ENCODE peak calls at places on chromosomes 12 and 14, in seven cellular contexts. E is IMR-90, I is thyroid gland, X is tibial nerve, S is transverse colon, H is uterus, F is breast epithelium. W is an unnamed sample.

GRCh38 chr12:26124491-26125450 is at the start of gene BHLHE41:
- DNase-seq in E (peak), I (peak), X (peak), S (peak), H (peak), F (peak), W (peak)

GRCh38 chr14:103597623-103598372 is 31.2 kb upstream of the KLC1 start:
- DNase-seq in E (peak), I (no peak), X (no peak), S (no peak), H (peak), F (no peak), W (no peak)

GRCh38 chr14:76759589-76759988 is 1.7 kb upstream of the VASH1 start:
- DNase-seq in E (no peak), I (no peak), X (no peak), S (no peak), H (no peak), F (no peak), W (no peak)

GRCh38 chr14:52012635-52013034 is 23.3 kb downstream of the RTRAF start:
- DNase-seq in E (no peak), I (no peak), X (no peak), S (no peak), H (peak), F (no peak), W (no peak)

GRCh38 chr12:13243516-13244070 is 47.1 kb downstream of the EMP1 start:
- DNase-seq in E (peak), I (no peak), X (no peak), S (no peak), H (no peak), F (no peak), W (no peak)

GRCh38 chr12:104201238-104202001 is 14.2 kb upstream of the TXNRD1 start:
- DNase-seq in E (peak), I (peak), X (no peak), S (peak), H (peak), F (no peak), W (no peak)

GRCh38 chr14:68518910-68519686 is 273.8 kb downstream of the ZFP36L1 start:
- DNase-seq in E (peak), I (no peak), X (no peak), S (no peak), H (peak), F (no peak), W (no peak)

GRCh38 chr12:43835656-43836454 is at the start of gene TMEM117:
- DNase-seq in E (peak), I (peak), X (peak), S (peak), H (peak), F (peak), W (peak)

GRCh38 chr12:113371808-113372207 is 13.4 kb downstream of the PLBD2 start:
- DNase-seq in E (no peak), I (no peak), X (no peak), S (no peak), H (no peak), F (no peak), W (no peak)

GRCh38 chr14:99724939-99725773 is 41.1 kb downstream of the CYP46A1 start:
- DNase-seq in E (no peak), I (no peak), X (no peak), S (no peak), H (no peak), F (no peak), W (no peak)

GRCh38 chr14:38129705-38130104 is 78.0 kb upstream of the SSTR1 start:
- DNase-seq in E (no peak), I (no peak), X (no peak), S (no peak), H (no peak), F (no peak), W (no peak)

GRCh38 chr12:11798856-11799530 is 149.5 kb downstream of the ETV6 start:
- DNase-seq in E (peak), I (no peak), X (no peak), S (no peak), H (no peak), F (no peak), W (no peak)

GRCh38 chr14:69354383-69355154 is 43.5 kb downstream of the ERH start:
- DNase-seq in E (peak), I (peak), X (no peak), S (peak), H (no peak), F (no peak), W (no peak)

GRCh38 chr12:76449572-76449971 is 101.4 kb upstream of the BBS10 start:
- DNase-seq in E (peak), I (no peak), X (no peak), S (no peak), H (no peak), F (no peak), W (no peak)

GRCh38 chr14:69315302-69315701 is 55.3 kb downstream of the GALNT16 start:
- DNase-seq in E (no peak), I (no peak), X (no peak), S (no peak), H (peak), F (no peak), W (no peak)

GRCh38 chr14:32306549-32306948 is 22.5 kb upstream of the AKAP6 start:
- DNase-seq in E (no peak), I (no peak), X (no peak), S (no peak), H (no peak), F (no peak), W (no peak)

GRCh38 chr12:51323317-51323960 is 535 bp downstream of the BIN2 start:
- DNase-seq in E (no peak), I (no peak), X (no peak), S (peak), H (no peak), F (no peak), W (no peak)

GRCh38 chr12:98686603-98687002 is 41.5 kb downstream of the APAF1 start:
- DNase-seq in E (peak), I (no peak), X (no peak), S (no peak), H (no peak), F (no peak), W (no peak)

GRCh38 chr12:64670856-64671639 is 60.8 kb downstream of the RASSF3 start:
- DNase-seq in E (peak), I (no peak), X (no peak), S (peak), H (peak), F (no peak), W (no peak)

GRCh38 chr12:67826946-67827719 is 162.1 kb upstream of the IFNG-AS1 start:
- DNase-seq in E (peak), I (no peak), X (no peak), S (peak), H (no peak), F (no peak), W (no peak)

DNA sequence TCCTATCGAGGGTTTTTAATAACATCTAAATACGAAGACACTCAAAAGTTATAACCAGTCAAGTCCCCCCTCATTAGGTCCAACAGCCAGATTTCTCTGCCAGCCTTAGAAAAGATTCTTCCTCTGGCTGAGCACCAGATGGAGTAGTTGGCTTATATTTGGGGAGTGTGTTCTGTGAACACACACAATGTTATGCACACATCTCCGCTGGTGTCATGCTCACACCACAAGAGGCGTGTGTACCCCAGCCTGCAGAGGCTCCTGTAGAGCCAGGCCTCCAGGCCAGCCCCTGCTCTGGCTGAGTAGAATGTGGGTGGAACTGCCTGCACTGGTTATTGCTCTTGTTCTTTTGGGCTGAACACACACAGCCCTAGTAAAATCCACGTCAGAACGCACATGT is 64.0 kb downstream of the PIWIL1 start:
- DNase-seq in E (no peak), I (no peak), X (no peak), S (no peak), H (no peak), F (no peak), W (no peak)
- TF ChIP-seq CTCF in E (no peak), I (no peak), X (no peak), S (peak), H (no peak), F (no peak), W (no peak)

GRCh38 chr12:122836027-122836921 is 1.0 kb downstream of the HIP1R start:
- DNase-seq in E (peak), I (peak), X (no peak), S (peak), H (no peak), F (no peak), W (no peak)
- TF ChIP-seq POLR2A in E (no peak), I (peak), X (no peak), S (peak), H (no peak), F (no peak), W (no peak)

DNA sequence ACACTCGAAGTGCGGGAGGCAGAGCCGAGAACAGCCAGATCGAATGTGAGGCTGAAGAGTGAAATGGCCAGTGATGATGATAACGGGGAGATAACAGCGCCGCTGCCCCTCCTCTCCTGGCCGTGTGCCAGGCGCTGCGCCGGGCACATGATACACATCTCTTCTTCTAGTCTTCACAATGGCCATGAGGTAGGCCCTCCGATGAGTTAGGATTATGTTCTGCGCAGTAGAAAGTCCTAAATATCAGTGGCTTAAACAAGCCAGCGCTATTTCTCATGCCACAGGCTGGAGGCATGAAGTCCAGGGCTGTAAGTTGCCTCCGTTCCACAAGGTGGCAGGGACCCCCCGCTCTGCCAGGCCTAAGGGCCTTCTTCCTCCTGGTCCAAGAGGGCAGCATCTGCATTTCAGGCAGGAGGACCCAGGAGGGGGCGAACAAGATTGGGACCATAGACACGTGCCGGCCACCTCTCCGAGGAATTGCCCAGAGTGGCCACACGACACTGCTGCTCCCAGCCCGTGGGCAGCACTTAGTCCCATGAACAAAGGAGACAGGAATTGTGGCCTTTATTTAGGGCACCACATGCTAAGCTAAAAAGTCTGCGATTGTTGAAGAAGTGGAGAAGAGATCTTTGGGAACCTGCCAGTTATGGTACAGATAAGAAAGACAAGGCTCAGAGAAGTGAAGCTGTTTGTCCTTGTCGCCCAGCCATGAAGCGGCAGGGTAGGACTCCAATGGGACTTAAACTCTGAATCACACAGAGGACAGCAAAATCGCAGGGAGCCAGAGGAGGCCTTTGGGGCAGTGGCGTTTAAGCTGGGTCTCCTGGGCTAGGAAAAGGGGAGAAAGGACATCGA is 10.9 kb upstream of the HVCN1 start:
- DNase-seq in E (no peak), I (no peak), X (no peak), S (no peak), H (no peak), F (no peak), W (no peak)
- TF ChIP-seq CTCF in E (no peak), I (no peak), X (no peak), S (no peak), H (no peak), F (no peak), W (no peak)

DNA sequence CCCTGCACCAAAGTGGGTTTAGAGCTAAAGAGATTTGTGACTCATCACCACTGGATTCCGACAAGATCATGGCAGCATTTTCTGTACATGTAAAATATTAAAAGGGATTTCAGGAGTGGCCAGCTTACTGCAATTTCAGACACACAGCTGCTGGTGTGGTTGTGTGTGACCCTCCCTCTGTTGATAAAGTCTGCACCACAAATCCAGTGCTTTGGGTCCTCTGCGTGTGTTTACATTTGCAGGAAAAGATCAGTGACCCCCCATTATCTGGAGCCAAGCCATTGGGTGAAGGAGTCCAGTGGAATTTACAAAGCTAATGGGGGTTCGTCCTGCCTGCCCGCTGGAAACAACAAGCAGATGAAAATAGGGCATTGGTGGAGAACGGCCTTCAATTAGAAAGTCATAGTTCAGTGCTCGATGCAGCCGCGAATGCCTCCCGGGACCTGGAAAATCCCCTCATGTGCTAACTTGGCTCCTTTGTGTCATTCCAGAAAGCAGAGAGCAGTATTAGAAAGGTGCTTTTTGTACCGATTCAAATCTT is 188.6 kb upstream of the TMEM132C start:
- DNase-seq in E (no peak), I (no peak), X (no peak), S (no peak), H (no peak), F (no peak), W (no peak)
- TF ChIP-seq POLR2A in E (no peak), I (no peak), X (no peak), S (no peak), H (no peak), F (no peak), W (no peak)

DNA sequence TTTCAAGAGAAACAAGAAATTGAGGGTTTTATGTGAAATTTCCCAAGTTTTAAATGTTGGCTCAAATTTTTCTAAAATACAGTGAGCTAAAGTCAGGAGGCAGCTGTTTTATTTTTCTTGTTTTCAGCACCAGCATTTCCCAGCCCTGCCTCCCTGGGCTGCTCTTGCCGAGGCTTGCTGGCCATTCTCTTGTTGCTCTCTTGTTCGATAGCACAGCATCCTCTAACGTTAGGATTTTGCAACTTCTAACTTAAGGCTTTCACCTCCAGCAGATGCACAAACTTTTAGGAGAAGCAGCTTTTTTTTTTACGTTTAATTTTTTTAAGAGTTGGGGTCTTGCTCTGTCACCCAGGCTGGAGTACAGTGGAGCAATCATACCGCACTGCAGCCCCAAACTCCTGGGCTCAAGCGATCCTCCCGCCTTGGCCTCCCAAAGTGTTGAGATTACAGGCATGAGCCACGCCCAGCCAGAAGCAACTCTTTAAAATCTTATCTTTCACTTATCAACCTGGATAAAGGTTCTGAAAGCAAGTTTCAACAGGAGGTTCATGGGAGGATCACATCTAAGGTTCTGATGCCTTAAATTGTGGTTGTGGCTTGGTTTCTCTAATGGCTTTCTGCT is 40.2 kb downstream of the B4GALNT3 start:
- DNase-seq in E (no peak), I (no peak), X (no peak), S (no peak), H (no peak), F (no peak), W (no peak)
- TF ChIP-seq CTCF in E (no peak), I (no peak), X (peak), S (no peak), H (peak), F (no peak), W (no peak)

GRCh38 chr14:66508547-66508845 is 549 bp downstream of the GPHN start:
- DNase-seq in E (no peak), I (no peak), X (no peak), S (no peak), H (no peak), F (no peak), W (no peak)
- TF ChIP-seq POLR2A in E (no peak), I (no peak), X (no peak), S (no peak), H (no peak), F (no peak), W (no peak)

W was measured in esophagus squamous epithelium.